ENCODE peak calls at places on chromosomes 2 and 18, in seven cellular contexts. One of them, this sample, is unnamed.

GRCh38 chr2:17475285-17475684 is 43.0 kb downstream of the RAD51AP2 start:
- DNase-seq in uterus: no peak
- DNase-seq in A673: no peak
- DNase-seq in lower lobe of right lung: no peak
- DNase-seq in AG10803: no peak
- DNase-seq in AG04450: no peak
- DNase-seq in IMR-90: no peak
- DNase-seq in this sample: no peak

GRCh38 chr2:56104951-56105350 is 78.8 kb upstream of the CCDC85A start:
- DNase-seq in IMR-90: no peak
- DNase-seq in AG10803: no peak
- DNase-seq in lower lobe of right lung: no peak
- DNase-seq in uterus: no peak
- DNase-seq in A673: no peak
- DNase-seq in AG04450: no peak
- DNase-seq in this sample: no peak

GRCh38 chr2:231138699-231139098 is 13.9 kb upstream of the HTR2B start:
- DNase-seq in IMR-90: peak; percentile 77
- DNase-seq in lower lobe of right lung: no peak
- DNase-seq in A673: no peak
- DNase-seq in AG04450: peak; percentile 46
- DNase-seq in uterus: no peak
- DNase-seq in AG10803: no peak
- DNase-seq in this sample: peak; percentile 30

GRCh38 chr2:161102770-161103450 is 57.3 kb upstream of the TANK start:
- DNase-seq in uterus: no peak
- DNase-seq in AG04450: no peak
- DNase-seq in lower lobe of right lung: no peak
- DNase-seq in IMR-90: peak; percentile 11
- DNase-seq in A673: peak; percentile 54
- DNase-seq in AG10803: peak; percentile 31
- DNase-seq in this sample: no peak

GRCh38 chr2:207487650-207488315 is 42.0 kb upstream of the CREB1 start:
- DNase-seq in A673: peak; percentile 38
- DNase-seq in AG04450: peak; percentile 72
- DNase-seq in lower lobe of right lung: no peak
- DNase-seq in AG10803: peak; percentile 94
- DNase-seq in uterus: no peak
- DNase-seq in IMR-90: peak; percentile 95
- DNase-seq in this sample: no peak

GRCh38 chr2:200922439-200922838 is 33.3 kb downstream of the NIF3L1 start:
- DNase-seq in uterus: no peak
- DNase-seq in AG04450: no peak
- DNase-seq in AG10803: no peak
- DNase-seq in lower lobe of right lung: no peak
- DNase-seq in A673: no peak
- DNase-seq in IMR-90: no peak
- DNase-seq in this sample: no peak

GRCh38 chr2:40281021-40281940 is 170.6 kb downstream of the SLC8A1 start:
- DNase-seq in uterus: no peak
- DNase-seq in AG10803: peak; percentile 94
- DNase-seq in AG04450: peak; percentile 59
- DNase-seq in A673: no peak
- DNase-seq in IMR-90: peak; percentile 89
- DNase-seq in lower lobe of right lung: no peak
- DNase-seq in this sample: no peak

GRCh38 chr18:23515911-23516546 is 12.7 kb downstream of the RMC1 start:
- DNase-seq in lower lobe of right lung: peak; percentile 74
- DNase-seq in A673: peak; percentile 86
- DNase-seq in AG10803: peak; percentile 69
- DNase-seq in AG04450: peak; percentile 46
- DNase-seq in IMR-90: peak; percentile 76
- DNase-seq in uterus: peak; percentile 63
- DNase-seq in this sample: peak; percentile 77

GRCh38 chr2:86661333-86661732 is 37.7 kb upstream of the RNF103 start:
- DNase-seq in uterus: no peak
- DNase-seq in A673: no peak
- DNase-seq in lower lobe of right lung: no peak
- DNase-seq in IMR-90: no peak
- DNase-seq in AG04450: no peak
- DNase-seq in AG10803: no peak
- DNase-seq in this sample: no peak

GRCh38 chr2:185255566-185255965 is 483.0 kb upstream of the FSIP2 start:
- DNase-seq in lower lobe of right lung: no peak
- DNase-seq in uterus: no peak
- DNase-seq in A673: no peak
- DNase-seq in AG10803: no peak
- DNase-seq in IMR-90: no peak
- DNase-seq in AG04450: no peak
- DNase-seq in this sample: no peak

GRCh38 chr2:168851674-168852320 is 38.4 kb downstream of the SPC25 start:
- DNase-seq in AG04450: peak; percentile 55
- DNase-seq in A673: peak; percentile 45
- DNase-seq in uterus: no peak
- DNase-seq in lower lobe of right lung: no peak
- DNase-seq in IMR-90: peak; percentile 84
- DNase-seq in AG10803: peak; percentile 49
- DNase-seq in this sample: no peak

DNA sequence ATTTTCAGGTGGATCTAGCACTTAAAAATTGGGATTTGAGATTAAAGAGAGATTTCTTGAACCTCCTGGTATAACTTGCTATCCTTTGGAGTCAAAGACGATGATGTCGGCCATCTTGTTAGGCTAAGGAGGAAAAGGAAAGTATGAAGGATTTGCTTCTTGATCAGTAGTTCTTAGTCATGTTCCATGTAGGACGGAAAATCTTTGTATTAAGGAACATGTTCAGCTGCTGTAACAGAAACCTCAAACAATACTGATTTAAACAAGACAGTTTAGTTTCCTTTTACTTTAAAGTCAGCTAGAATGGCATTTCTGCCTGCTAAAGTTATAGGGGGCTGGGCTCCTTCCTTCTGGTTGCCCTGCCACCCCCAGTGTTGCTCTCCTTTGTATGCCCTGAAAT is 56.4 kb upstream of the MGAT5 start:
- DNase-seq in IMR-90: no peak
- DNase-seq in A673: no peak
- DNase-seq in uterus: no peak
- DNase-seq in lower lobe of right lung: no peak
- DNase-seq in AG10803: no peak
- DNase-seq in AG04450: no peak
- DNase-seq in this sample: no peak
- TF ChIP-seq CTCF in IMR-90: no peak
- TF ChIP-seq CTCF in A673: no peak
- TF ChIP-seq CTCF in uterus: no peak
- TF ChIP-seq CTCF in lower lobe of right lung: no peak
- TF ChIP-seq CTCF in AG10803: no peak
- TF ChIP-seq CTCF in AG04450: no peak
- TF ChIP-seq CTCF in this sample: no peak

GRCh38 chr2:120223034-120223912 is at the start of gene TMEM185B:
- DNase-seq in AG10803: peak; percentile 80
- DNase-seq in IMR-90: peak; percentile 76
- DNase-seq in A673: peak; percentile 90
- DNase-seq in uterus: peak; percentile 95
- DNase-seq in AG04450: peak; percentile 36
- DNase-seq in lower lobe of right lung: peak; percentile 91
- DNase-seq in this sample: peak; percentile 93
- TF ChIP-seq CTCF in AG10803: peak; percentile 31
- TF ChIP-seq CTCF in IMR-90: peak; percentile 17
- TF ChIP-seq CTCF in A673: no peak
- TF ChIP-seq CTCF in uterus: no peak
- TF ChIP-seq CTCF in AG04450: peak; percentile 38
- TF ChIP-seq CTCF in lower lobe of right lung: no peak
- TF ChIP-seq CTCF in this sample: peak; percentile 29

DNA sequence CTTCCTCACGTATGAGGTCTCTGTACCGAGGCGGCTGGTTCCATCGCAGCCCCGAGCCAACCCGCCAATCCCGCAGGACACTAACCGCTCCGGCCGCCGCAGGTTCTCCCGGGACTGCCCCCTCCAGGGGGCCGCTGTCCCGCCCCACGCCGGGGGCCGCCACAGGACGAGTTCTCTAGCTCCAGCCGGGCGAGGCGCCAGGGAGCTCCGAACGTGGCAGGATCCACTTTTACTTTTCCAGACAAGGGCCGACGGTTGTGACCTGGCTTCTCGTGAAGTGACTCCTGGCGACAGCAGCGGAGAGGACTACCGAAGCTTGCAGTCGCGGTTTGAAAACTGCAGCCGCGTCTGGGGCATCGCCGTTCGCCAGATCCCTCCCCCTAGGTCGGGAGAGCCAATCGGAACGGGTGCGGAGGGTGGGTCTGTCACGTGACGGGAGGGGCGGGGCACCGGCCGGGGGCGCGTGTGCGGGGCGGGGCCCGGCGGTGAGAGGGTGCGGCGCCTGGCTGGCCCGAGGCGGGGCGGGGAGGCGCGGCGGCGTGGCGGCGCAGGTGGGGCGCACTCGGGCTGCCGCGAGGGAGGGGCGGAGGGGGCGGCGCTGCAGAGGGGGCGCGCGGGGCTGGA is at the start of gene STK17B:
- DNase-seq in AG10803: peak; percentile 90
- DNase-seq in AG04450: peak; percentile 73
- DNase-seq in uterus: peak; percentile 91
- DNase-seq in IMR-90: peak; percentile 91
- DNase-seq in lower lobe of right lung: peak; percentile 96
- DNase-seq in A673: peak; percentile 96
- DNase-seq in this sample: peak; percentile 97
- TF ChIP-seq CTCF in AG10803: peak; percentile 24
- TF ChIP-seq CTCF in AG04450: peak; percentile 31
- TF ChIP-seq CTCF in uterus: no peak
- TF ChIP-seq CTCF in IMR-90: no peak
- TF ChIP-seq CTCF in lower lobe of right lung: no peak
- TF ChIP-seq CTCF in A673: peak; percentile 25
- TF ChIP-seq CTCF in this sample: no peak

DNA sequence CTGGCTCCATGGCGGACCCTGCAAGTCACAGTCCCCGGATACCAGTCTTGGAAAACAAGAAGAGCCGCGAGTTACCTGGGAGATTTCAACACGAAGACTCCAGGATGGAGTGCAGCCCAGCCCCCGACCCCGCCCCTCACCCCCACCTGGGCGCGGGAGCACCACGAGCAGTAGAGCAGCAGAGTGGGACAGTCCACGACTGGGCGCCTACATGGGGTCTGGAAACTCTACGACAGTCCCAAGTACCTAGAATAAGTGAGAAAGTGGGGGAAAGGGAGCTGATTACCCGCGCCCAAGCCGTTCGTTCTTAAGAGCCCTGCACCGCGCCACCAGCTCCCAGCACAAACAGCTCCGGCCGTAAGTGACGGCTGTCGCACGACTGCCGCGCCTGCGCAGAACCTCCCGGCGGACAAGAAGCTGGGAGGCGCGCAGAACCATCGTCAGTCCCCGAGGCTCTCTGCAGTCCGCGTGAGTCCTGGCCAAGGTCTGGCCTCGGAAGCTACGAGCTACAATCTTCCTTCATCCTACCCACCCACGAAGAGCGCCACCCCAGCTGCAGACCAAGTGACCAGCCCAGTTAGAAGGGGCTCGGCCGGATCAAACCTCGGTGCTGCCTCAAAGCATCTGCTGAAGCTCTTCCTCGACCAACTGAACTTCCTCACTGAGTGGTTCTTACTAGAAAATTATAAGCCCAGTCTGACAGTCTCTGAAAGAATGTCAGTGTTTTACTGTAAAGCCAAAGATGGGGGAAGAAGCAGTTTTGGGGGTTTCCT is at the start of gene DPY30:
- DNase-seq in AG10803: peak; percentile 93
- DNase-seq in lower lobe of right lung: peak; percentile 96
- DNase-seq in A673: peak; percentile 95
- DNase-seq in IMR-90: peak; percentile 92
- DNase-seq in AG04450: peak; percentile 86
- DNase-seq in uterus: peak; percentile 91
- DNase-seq in this sample: peak; percentile 95
- TF ChIP-seq CTCF in AG10803: no peak
- TF ChIP-seq CTCF in lower lobe of right lung: no peak
- TF ChIP-seq CTCF in A673: no peak
- TF ChIP-seq CTCF in IMR-90: no peak
- TF ChIP-seq CTCF in AG04450: no peak
- TF ChIP-seq CTCF in uterus: peak; percentile 11
- TF ChIP-seq CTCF in this sample: no peak

GRCh38 chr2:49207204-49207603 is 52.9 kb upstream of the FSHR start:
- DNase-seq in A673: no peak
- DNase-seq in uterus: no peak
- DNase-seq in AG10803: no peak
- DNase-seq in IMR-90: no peak
- DNase-seq in AG04450: no peak
- DNase-seq in lower lobe of right lung: no peak
- DNase-seq in this sample: no peak
- TF ChIP-seq CTCF in A673: no peak
- TF ChIP-seq CTCF in uterus: no peak
- TF ChIP-seq CTCF in AG10803: no peak
- TF ChIP-seq CTCF in IMR-90: no peak
- TF ChIP-seq CTCF in AG04450: no peak
- TF ChIP-seq CTCF in lower lobe of right lung: no peak
- TF ChIP-seq CTCF in this sample: no peak

GRCh38 chr18:62399306-62399705 is 74.2 kb downstream of the TNFRSF11A start:
- DNase-seq in lower lobe of right lung: no peak
- DNase-seq in AG04450: no peak
- DNase-seq in AG10803: no peak
- DNase-seq in A673: no peak
- DNase-seq in uterus: no peak
- DNase-seq in IMR-90: no peak
- DNase-seq in this sample: no peak

GRCh38 chr18:62402342-62402948 is 77.3 kb downstream of the TNFRSF11A start:
- DNase-seq in AG04450: no peak
- DNase-seq in A673: no peak
- DNase-seq in IMR-90: no peak
- DNase-seq in lower lobe of right lung: no peak
- DNase-seq in uterus: no peak
- DNase-seq in AG10803: no peak
- DNase-seq in this sample: no peak

GRCh38 chr18:62400916-62401315 is 75.8 kb downstream of the TNFRSF11A start:
- DNase-seq in IMR-90: no peak
- DNase-seq in AG04450: no peak
- DNase-seq in AG10803: no peak
- DNase-seq in lower lobe of right lung: no peak
- DNase-seq in A673: no peak
- DNase-seq in uterus: no peak
- DNase-seq in this sample: no peak

GRCh38 chr18:62398291-62398690 is 73.2 kb downstream of the TNFRSF11A start:
- DNase-seq in lower lobe of right lung: no peak
- DNase-seq in AG04450: no peak
- DNase-seq in uterus: no peak
- DNase-seq in IMR-90: no peak
- DNase-seq in A673: no peak
- DNase-seq in AG10803: no peak
- DNase-seq in this sample: no peak

GRCh38 chr18:62399781-62400308 is 74.7 kb downstream of the TNFRSF11A start:
- DNase-seq in AG10803: no peak
- DNase-seq in uterus: no peak
- DNase-seq in lower lobe of right lung: no peak
- DNase-seq in AG04450: no peak
- DNase-seq in IMR-90: no peak
- DNase-seq in A673: peak; percentile 16
- DNase-seq in this sample: no peak
- TF ChIP-seq CTCF in AG10803: peak; percentile 1
- TF ChIP-seq CTCF in uterus: no peak
- TF ChIP-seq CTCF in lower lobe of right lung: no peak
- TF ChIP-seq CTCF in AG04450: peak; percentile 35
- TF ChIP-seq CTCF in IMR-90: peak; percentile 1
- TF ChIP-seq CTCF in A673: peak; percentile 38
- TF ChIP-seq CTCF in this sample: peak; percentile 31